ENCODE peak calls at places on chromosomes 7 and 10, in five cellular contexts. Y, R, I, C and E are unnamed samples.

GRCh38 chr7:76142861-76143260 is 58.8 kb upstream of the SRRM3 start:
- DNase-seq in Y (no peak), R (no peak), I (no peak), C (no peak), E (no peak)

GRCh38 chr7:30984359-30985107 is 20.8 kb downstream of the GHRHR start:
- DNase-seq in Y (no peak), R (peak), I (no peak), C (peak), E (no peak)

GRCh38 chr7:77269360-77270075 is 69.9 kb upstream of the FGL2 start:
- DNase-seq in Y (peak), R (no peak), I (no peak), C (no peak), E (peak)

GRCh38 chr7:32670105-32670504 is 174.8 kb downstream of the AVL9 start:
- DNase-seq in Y (peak), R (no peak), I (no peak), C (peak), E (no peak)

GRCh38 chr7:134948736-134949135 is 37.6 kb upstream of the AGBL3 start:
- DNase-seq in Y (no peak), R (no peak), I (no peak), C (peak), E (no peak)

GRCh38 chr10:106557951-106558733 is 606.4 kb downstream of the SORCS1 start:
- DNase-seq in Y (no peak), R (no peak), I (no peak), C (peak), E (no peak)

GRCh38 chr10:102673961-102674511 is 29.8 kb downstream of the TRIM8 start:
- DNase-seq in Y (no peak), R (no peak), I (peak), C (peak), E (peak)

GRCh38 chr10:43857206-43857952 is 208.7 kb upstream of the ZNF32 start:
- DNase-seq in Y (no peak), R (no peak), I (no peak), C (peak), E (no peak)

GRCh38 chr10:113004219-113004618 is 54.2 kb downstream of the TCF7L2 start:
- DNase-seq in Y (no peak), R (no peak), I (no peak), C (no peak), E (no peak)

GRCh38 chr10:112227331-112227961 is 43.9 kb upstream of the GPAM start:
- DNase-seq in Y (no peak), R (no peak), I (no peak), C (peak), E (no peak)

GRCh38 chr10:69409968-69410367 is 6.8 kb downstream of the TACR2 start:
- DNase-seq in Y (no peak), R (no peak), I (no peak), C (peak), E (peak)

GRCh38 chr10:22854935-22855421 is 72.9 kb upstream of the ARMC3 start:
- DNase-seq in Y (no peak), R (no peak), I (no peak), C (peak), E (no peak)

GRCh38 chr10:96244354-96244753 is 27.0 kb downstream of the BLNK start:
- DNase-seq in Y (peak), R (no peak), I (no peak), C (no peak), E (peak)

GRCh38 chr10:100723769-100724530 is 21.4 kb upstream of the PAX2 start:
- DNase-seq in Y (no peak), R (peak), I (no peak), C (no peak), E (no peak)

GRCh38 chr10:124259139-124259825 is 159.4 kb downstream of the OAT start:
- DNase-seq in Y (peak), R (peak), I (no peak), C (peak), E (no peak)

GRCh38 chr7:70571403-70571911 is 560.5 kb upstream of the GALNT17 start:
- DNase-seq in Y (peak), R (no peak), I (no peak), C (no peak), E (no peak)

GRCh38 chr10:80523776-80524175 is 13.9 kb upstream of the SH2D4B start:
- DNase-seq in Y (no peak), R (no peak), I (no peak), C (no peak), E (no peak)

GRCh38 chr7:85186083-85186520 is 754 bp downstream of the SEMA3D start:
- DNase-seq in Y (peak), R (peak), I (no peak), C (peak), E (peak)

GRCh38 chr10:7274293-7274692 is 136.5 kb downstream of the SFMBT2 start:
- DNase-seq in Y (no peak), R (no peak), I (no peak), C (no peak), E (no peak)

GRCh38 chr7:127769696-127770400 is 117.9 kb downstream of the SND1 start:
- DNase-seq in Y (no peak), R (no peak), I (no peak), C (peak), E (no peak)

GRCh38 chr10:99358101-99358500 is 28.9 kb downstream of the CNNM1 start:
- DNase-seq in Y (no peak), R (no peak), I (no peak), C (no peak), E (no peak)

GRCh38 chr10:93149761-93150160 is 76.1 kb downstream of the CYP26A1 start:
- DNase-seq in Y (no peak), R (no peak), I (no peak), C (peak), E (no peak)

GRCh38 chr10:77104459-77104980 is 533.1 kb downstream of the KCNMA1 start:
- DNase-seq in Y (no peak), R (no peak), I (no peak), C (peak), E (no peak)

GRCh38 chr10:84026821-84027257 is 112.5 kb upstream of the GHITM start:
- DNase-seq in Y (peak), R (peak), I (no peak), C (peak), E (no peak)

GRCh38 chr10:84293574-84294016 is 34.8 kb upstream of the CCSER2 start:
- DNase-seq in Y (no peak), R (no peak), I (no peak), C (no peak), E (no peak)

GRCh38 chr10:74051729-74052342 is 53.9 kb downstream of the VCL start:
- DNase-seq in Y (peak), R (peak), I (no peak), C (no peak), E (no peak)